ENCODE peak calls at places on chromosomes 1 and 21, in seven cellular contexts. R, I, F, T, D, L and W are unnamed samples.

GRCh38 chr1:12173631-12174121 is 6.9 kb downstream of the TNFRSF1B start:
- DNase-seq in R (peak; percentile 69), I (no peak), F (no peak), T (no peak), D (no peak), L (peak; percentile 70), W (peak; percentile 99)

GRCh38 chr1:70034403-70034802 is 171.0 kb downstream of the LRRC40 start:
- DNase-seq in R (no peak), I (peak; percentile 80), F (peak; percentile 31), T (no peak), D (no peak), L (no peak), W (no peak)

GRCh38 chr1:161307230-161307768 is 2.5 kb downstream of the MPZ start:
- DNase-seq in R (no peak), I (peak; percentile 65), F (no peak), T (no peak), D (no peak), L (peak; percentile 27), W (no peak)

GRCh38 chr1:232435746-232436145 is 194.2 kb downstream of the SIPA1L2 start:
- DNase-seq in R (no peak), I (no peak), F (no peak), T (peak; percentile 76), D (no peak), L (no peak), W (no peak)

GRCh38 chr1:211479624-211480023 is 12.3 kb downstream of the RD3 start:
- DNase-seq in R (no peak), I (no peak), F (no peak), T (no peak), D (no peak), L (no peak), W (no peak)

GRCh38 chr1:185733818-185734709 is at the start of gene HMCN1:
- DNase-seq in R (no peak), I (peak; percentile 72), F (peak; percentile 72), T (peak; percentile 93), D (peak; percentile 8), L (peak; percentile 84), W (no peak)

GRCh38 chr1:51973587-51974474 is 16.7 kb downstream of the RAB3B start:
- DNase-seq in R (no peak), I (peak; percentile 80), F (no peak), T (no peak), D (no peak), L (no peak), W (no peak)

GRCh38 chr1:201095581-201096531 is 16.4 kb downstream of the CACNA1S start:
- DNase-seq in R (no peak), I (no peak), F (no peak), T (no peak), D (peak; percentile 48), L (no peak), W (no peak)

GRCh38 chr1:208668991-208669390 is 424.8 kb upstream of the PLXNA2 start:
- DNase-seq in R (no peak), I (peak; percentile 8), F (no peak), T (no peak), D (no peak), L (no peak), W (no peak)

GRCh38 chr1:44881011-44881632 is 38.1 kb upstream of the PTCH2 start:
- DNase-seq in R (no peak), I (peak; percentile 48), F (no peak), T (no peak), D (peak; percentile 12), L (peak; percentile 25), W (no peak)

GRCh38 chr1:9793291-9793690 is 30.5 kb downstream of the CLSTN1 start:
- DNase-seq in R (no peak), I (no peak), F (no peak), T (peak; percentile 29), D (no peak), L (no peak), W (no peak)

GRCh38 chr1:150268342-150268705 is 492 bp downstream of the APH1A start:
- DNase-seq in R (no peak), I (peak; percentile 64), F (no peak), T (peak; percentile 75), D (no peak), L (peak; percentile 25), W (peak; percentile 24)

GRCh38 chr1:156525856-156526479 is 25.4 kb upstream of the MEF2D start:
- DNase-seq in R (no peak), I (no peak), F (no peak), T (no peak), D (no peak), L (no peak), W (no peak)

GRCh38 chr1:41806472-41807155 is 112.1 kb downstream of the HIVEP3 start:
- DNase-seq in R (no peak), I (peak; percentile 20), F (no peak), T (no peak), D (no peak), L (no peak), W (peak; percentile 26)

GRCh38 chr1:156368889-156369684 is at the start of gene RHBG:
- DNase-seq in R (no peak), I (peak; percentile 41), F (no peak), T (no peak), D (no peak), L (peak; percentile 16), W (no peak)

GRCh38 chr1:54069792-54070548 is 16.6 kb downstream of the TCEANC2 start:
- DNase-seq in R (peak; percentile 26), I (peak; percentile 75), F (peak; percentile 14), T (no peak), D (no peak), L (no peak), W (no peak)

GRCh38 chr21:42002421-42002958 is 7.7 kb downstream of the ZBTB21 start:
- DNase-seq in R (no peak), I (peak; percentile 95), F (no peak), T (no peak), D (no peak), L (no peak), W (no peak)

GRCh38 chr1:43979528-43980254 is 681 bp downstream of the B4GALT2 start:
- DNase-seq in R (no peak), I (peak; percentile 79), F (no peak), T (no peak), D (peak; percentile 38), L (peak; percentile 57), W (no peak)